ENCODE peak calls at places on chromosomes 6 and 20, in eight cellular contexts. O is aorta, H is neuronal stem cell, I is heart left ventricle, X is right cardiac atrium, R is tibial nerve, G is GM23248, C is uterus. W is an unnamed sample.

GRCh38 chr6:153129873-153130514 is 1.1 kb downstream of the RGS17 start:
- DNase-seq in O (no peak), H (peak; percentile 14), I (peak; percentile 60), X (peak; percentile 39), R (no peak), G (peak; percentile 61), C (no peak), W (peak; percentile 42)

GRCh38 chr20:38870733-38871559 is 55.3 kb upstream of the FAM83D start:
- DNase-seq in O (no peak), H (no peak), I (no peak), X (no peak), R (no peak), G (peak; percentile 53), C (no peak), W (peak; percentile 39)

GRCh38 chr20:50083034-50083433 is 29.9 kb downstream of the UBE2V1 start:
- DNase-seq in O (no peak), H (no peak), I (peak; percentile 47), X (no peak), R (no peak), G (no peak), C (no peak), W (no peak)

GRCh38 chr6:85428486-85428885 is 21.4 kb upstream of the NT5E start:
- DNase-seq in O (no peak), H (no peak), I (no peak), X (no peak), R (no peak), G (no peak), C (no peak), W (no peak)

GRCh38 chr6:57305112-57305511 is 12.3 kb upstream of the PRIM2 start:
- DNase-seq in O (no peak), H (no peak), I (no peak), X (no peak), R (no peak), G (peak; percentile 32), C (peak; percentile 39), W (no peak)

GRCh38 chr20:46709459-46710148 is at the start of gene SLC2A10:
- DNase-seq in O (peak; percentile 82), H (peak; percentile 40), I (peak; percentile 78), X (peak; percentile 91), R (peak; percentile 38), G (peak; percentile 86), C (peak; percentile 54), W (peak; percentile 31)

GRCh38 chr6:55449219-55449618 is 122.0 kb downstream of the GFRAL start:
- DNase-seq in O (no peak), H (no peak), I (no peak), X (no peak), R (no peak), G (no peak), C (no peak), W (peak; percentile 12)

GRCh38 chr20:64099086-64099786 is 8.1 kb downstream of the NPBWR2 start:
- DNase-seq in O (no peak), H (no peak), I (peak; percentile 36), X (peak; percentile 31), R (no peak), G (no peak), C (no peak), W (no peak)

GRCh38 chr6:96878101-96878500 is 19.6 kb downstream of the NDUFAF4 start:
- DNase-seq in O (no peak), H (no peak), I (no peak), X (no peak), R (no peak), G (no peak), C (no peak), W (no peak)

GRCh38 chr20:53104889-53105288 is 132.7 kb downstream of the TSHZ2 start:
- DNase-seq in O (no peak), H (no peak), I (no peak), X (no peak), R (no peak), G (peak; percentile 85), C (no peak), W (no peak)

GRCh38 chr6:53250137-53250760 is 98.5 kb downstream of the ELOVL5 start:
- DNase-seq in O (no peak), H (no peak), I (no peak), X (no peak), R (no peak), G (peak; percentile 66), C (no peak), W (no peak)

GRCh38 chr6:36848658-36849441 is 9.6 kb upstream of the CPNE5 start:
- DNase-seq in O (no peak), H (peak; percentile 77), I (peak; percentile 78), X (peak; percentile 86), R (no peak), G (peak; percentile 22), C (peak; percentile 43), W (peak; percentile 79)

GRCh38 chr6:134730013-134730412 is 219.9 kb downstream of the ALDH8A1 start:
- DNase-seq in O (no peak), H (no peak), I (no peak), X (no peak), R (no peak), G (no peak), C (no peak), W (peak; percentile 44)

GRCh38 chr20:1002682-1003561 is 811 bp upstream of the RSPO4 start:
- DNase-seq in O (no peak), H (no peak), I (no peak), X (no peak), R (no peak), G (peak; percentile 6), C (no peak), W (no peak)

GRCh38 chr20:998431-998830 is 3.7 kb downstream of the RSPO4 start:
- DNase-seq in O (no peak), H (no peak), I (no peak), X (no peak), R (no peak), G (peak; percentile 14), C (no peak), W (no peak)

GRCh38 chr20:1001981-1002681 is at the start of gene RSPO4:
- DNase-seq in O (no peak), H (no peak), I (no peak), X (no peak), R (no peak), G (peak; percentile 40), C (no peak), W (no peak)

GRCh38 chr20:1003920-1004697 is 2.0 kb upstream of the RSPO4 start:
- DNase-seq in O (no peak), H (no peak), I (no peak), X (no peak), R (no peak), G (no peak), C (no peak), W (no peak)

DNA sequence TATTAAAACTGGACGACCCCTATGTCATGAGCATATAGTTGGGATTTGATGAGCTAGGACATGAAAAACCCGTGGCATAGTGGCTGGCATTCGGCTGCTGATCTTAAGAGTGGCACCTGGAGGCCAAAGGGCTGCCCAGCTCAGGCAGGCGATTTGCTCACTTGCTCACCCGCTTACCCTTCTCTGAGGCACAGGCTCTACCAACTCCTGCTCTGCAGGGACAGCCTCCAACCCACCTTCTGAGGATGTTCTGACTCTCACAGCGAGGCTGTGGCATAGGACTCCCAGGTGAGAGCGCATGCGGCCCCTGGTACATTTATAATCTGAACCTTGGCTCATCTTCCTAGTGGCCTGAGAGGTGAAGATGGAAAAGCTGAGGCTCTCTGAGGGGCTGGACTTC is 995 bp downstream of the RSPO4 start:
- DNase-seq in O (no peak), H (no peak), I (no peak), X (no peak), R (no peak), G (no peak), C (no peak), W (no peak)
- H3K4me3 ChIP-seq in O (no peak overlapping the region), H (no peak overlapping the region), I (no peak overlapping the region), X (no peak overlapping the region), R (no peak overlapping the region), G (no peak overlapping the region), C (no peak overlapping the region), W (no peak overlapping the region)

GRCh38 chr6:34128045-34128444 is 17.8 kb downstream of the GRM4 start:
- DNase-seq in O (no peak), H (no peak), I (no peak), X (no peak), R (no peak), G (no peak), C (no peak), W (no peak)
- H3K27me3 ChIP-seq in O (no peaks in the 10 kb centered on the region), H (no peaks in the 10 kb centered on the region), I (peaks cover 20% of the 10 kb centered on the region), X (no peaks in the 10 kb centered on the region), R (peaks cover 50% of the 10 kb centered on the region), G (peaks cover 10% of the 10 kb centered on the region), C (no peaks in the 10 kb centered on the region), W (no peaks in the 10 kb centered on the region)

DNA sequence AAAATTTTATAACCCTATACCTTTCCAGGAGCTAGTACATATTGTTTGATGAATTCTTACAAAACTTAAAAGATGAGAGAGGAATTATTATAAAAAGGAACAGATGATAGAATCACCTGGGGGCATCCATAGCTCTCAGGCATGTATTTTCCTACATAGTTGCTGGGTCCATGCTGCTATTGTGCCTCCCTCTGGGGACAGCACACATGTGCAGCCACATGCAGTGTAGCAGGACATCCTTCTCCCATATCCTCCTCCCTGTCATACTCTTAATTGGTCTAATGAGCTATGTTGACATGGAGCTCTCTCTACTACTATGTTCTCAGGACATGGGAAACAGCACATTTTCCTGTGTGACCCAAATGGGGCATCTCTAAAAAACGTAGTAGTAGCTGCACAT is 898.2 kb upstream of the MAP3K7 start:
- DNase-seq in O (no peak), H (no peak), I (no peak), X (no peak), R (no peak), G (no peak), C (no peak), W (no peak)
- H3K4me3 ChIP-seq in O (no peak overlapping the region), H (no peak overlapping the region), I (no peak overlapping the region), X (no peak overlapping the region), R (no peak overlapping the region), G (no peak overlapping the region), C (no peak overlapping the region), W (no peak overlapping the region)

GRCh38 chr6:45416700-45417099 is 39.0 kb upstream of the SUPT3H start:
- DNase-seq in O (no peak), H (no peak), I (no peak), X (no peak), R (no peak), G (peak; percentile 46), C (no peak), W (no peak)

GRCh38 chr6:45411959-45412358 is 34.2 kb upstream of the SUPT3H start:
- DNase-seq in O (no peak), H (no peak), I (no peak), X (no peak), R (no peak), G (peak; percentile 30), C (no peak), W (no peak)

GRCh38 chr6:45417461-45417860 is 39.7 kb upstream of the SUPT3H start:
- DNase-seq in O (no peak), H (no peak), I (no peak), X (no peak), R (no peak), G (peak; percentile 42), C (no peak), W (no peak)

GRCh38 chr6:45415778-45416518 is 38.2 kb upstream of the SUPT3H start:
- DNase-seq in O (no peak), H (no peak), I (no peak), X (no peak), R (no peak), G (peak; percentile 41), C (no peak), W (no peak)

DNA sequence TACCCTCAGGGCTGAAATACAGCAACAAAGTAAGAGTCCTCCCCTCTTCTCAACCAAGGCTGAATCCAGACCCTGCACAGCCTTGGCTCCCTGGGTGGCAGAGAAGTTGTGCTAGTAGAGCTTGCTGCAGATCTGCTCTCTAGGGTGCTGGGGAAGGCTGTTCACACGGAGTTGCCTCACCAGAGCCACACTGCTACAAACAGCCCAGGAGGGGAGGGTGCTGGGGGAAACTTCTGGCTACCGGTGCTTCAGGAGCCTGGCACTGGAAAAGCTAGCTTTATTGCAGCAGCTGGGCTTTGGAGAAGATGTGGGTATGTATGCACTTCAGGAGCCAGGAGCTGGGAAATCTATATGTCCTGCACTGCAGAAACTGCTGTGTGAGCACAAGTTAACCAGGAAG is 37.6 kb upstream of the SUPT3H start:
- DNase-seq in O (no peak), H (no peak), I (no peak), X (no peak), R (no peak), G (no peak), C (no peak), W (no peak)
- H3K27me3 ChIP-seq in O (no peaks in the 10 kb centered on the region), H (peaks cover 5% of the 10 kb centered on the region), I (peaks cover 3% of the 10 kb centered on the region), X (no peaks in the 10 kb centered on the region), R (peaks cover 7% of the 10 kb centered on the region), G (no peaks in the 10 kb centered on the region), C (no peaks in the 10 kb centered on the region), W (peaks cover 60% of the 10 kb centered on the region)

W was measured in BE2C.